ENCODE peak calls at places on chromosomes 7 and 10, in six cellular contexts. E, Y, G, F, J and T are unnamed samples.

GRCh38 chr7:15015545-15016314 is 113.2 kb upstream of the DGKB start:
- DNase-seq in E (peak), Y (peak), G (peak), F (no peak), J (no peak), T (peak)

GRCh38 chr10:14023612-14024348 is 306.9 kb downstream of the FRMD4A start:
- DNase-seq in E (no peak), Y (no peak), G (no peak), F (no peak), J (no peak), T (no peak)

GRCh38 chr10:91410638-91411367 is 659 bp downstream of the HECTD2 start:
- DNase-seq in E (peak), Y (no peak), G (no peak), F (peak), J (no peak), T (no peak)

GRCh38 chr10:64708920-64709681 is 1187.9 kb downstream of the REEP3 start:
- DNase-seq in E (no peak), Y (no peak), G (no peak), F (no peak), J (no peak), T (no peak)

GRCh38 chr10:47287365-47287802 is 12.6 kb upstream of the GDF10 start:
- DNase-seq in E (no peak), Y (no peak), G (peak), F (no peak), J (no peak), T (no peak)

GRCh38 chr7:28355553-28356319 is 56.6 kb upstream of the CREB5 start:
- DNase-seq in E (no peak), Y (no peak), G (no peak), F (no peak), J (no peak), T (no peak)

GRCh38 chr10:44576715-44577191 is 191.9 kb upstream of the CXCL12 start:
- DNase-seq in E (no peak), Y (no peak), G (peak), F (no peak), J (no peak), T (no peak)

GRCh38 chr10:99993994-99994689 is 15.6 kb downstream of the DNMBP start:
- DNase-seq in E (peak), Y (no peak), G (no peak), F (peak), J (no peak), T (no peak)

GRCh38 chr10:69766161-69766910 is 35.4 kb upstream of the COL13A1 start:
- DNase-seq in E (no peak), Y (no peak), G (peak), F (no peak), J (no peak), T (no peak)

GRCh38 chr7:2719007-2719406 is 31.0 kb downstream of the AMZ1 start:
- DNase-seq in E (no peak), Y (no peak), G (peak), F (peak), J (no peak), T (no peak)

GRCh38 chr10:72693599-72693915 is 1.6 kb downstream of the MCU start:
- DNase-seq in E (no peak), Y (no peak), G (no peak), F (no peak), J (no peak), T (no peak)

GRCh38 chr7:146772581-146772980 is 656.0 kb downstream of the CNTNAP2 start:
- DNase-seq in E (no peak), Y (no peak), G (peak), F (no peak), J (no peak), T (no peak)

GRCh38 chr10:119030421-119031250 is 1.1 kb downstream of the NANOS1 start:
- DNase-seq in E (peak), Y (peak), G (peak), F (peak), J (no peak), T (no peak)

GRCh38 chr7:77843194-77843593 is 44.6 kb downstream of the PHTF2 start:
- DNase-seq in E (no peak), Y (no peak), G (no peak), F (no peak), J (no peak), T (no peak)

GRCh38 chr7:130996841-130997231 is 262.8 kb upstream of the KLF14 start:
- DNase-seq in E (peak), Y (peak), G (no peak), F (no peak), J (no peak), T (no peak)

GRCh38 chr7:41885748-41886147 is 182.9 kb upstream of the INHBA start:
- DNase-seq in E (no peak), Y (no peak), G (no peak), F (no peak), J (no peak), T (no peak)

GRCh38 chr7:111864291-111864976 is 302.1 kb upstream of the IMMP2L start:
- DNase-seq in E (peak), Y (no peak), G (no peak), F (no peak), J (no peak), T (no peak)

GRCh38 chr10:122461367-122461728 is at the start of gene HTRA1:
- DNase-seq in E (no peak), Y (no peak), G (peak), F (no peak), J (peak), T (no peak)

GRCh38 chr7:115494529-115495147 is 535.9 kb downstream of the TFEC start:
- DNase-seq in E (no peak), Y (no peak), G (no peak), F (no peak), J (no peak), T (peak)

GRCh38 chr7:73899731-73900142 is 38.8 kb downstream of the TMEM270 start:
- DNase-seq in E (peak), Y (no peak), G (peak), F (no peak), J (no peak), T (no peak)

GRCh38 chr10:98339790-98340189 is 71.8 kb upstream of the LOXL4 start:
- DNase-seq in E (no peak), Y (no peak), G (no peak), F (no peak), J (no peak), T (no peak)

GRCh38 chr10:129756912-129757861 is 206.9 kb downstream of the EBF3 start:
- DNase-seq in E (no peak), Y (no peak), G (peak), F (no peak), J (peak), T (no peak)

GRCh38 chr10:91163709-91164474 is 56.6 kb upstream of the PCGF5 start:
- DNase-seq in E (peak), Y (peak), G (peak), F (peak), J (peak), T (no peak)

GRCh38 chr7:42843209-42843800 is 68.6 kb downstream of the C7orf25 start:
- DNase-seq in E (peak), Y (peak), G (peak), F (no peak), J (no peak), T (no peak)

GRCh38 chr7:125605241-125605640 is 675.6 kb upstream of the POT1 start:
- DNase-seq in E (peak), Y (no peak), G (no peak), F (no peak), J (no peak), T (no peak)

GRCh38 chr10:86703176-86703575 is 34.9 kb downstream of the LDB3 start:
- DNase-seq in E (no peak), Y (no peak), G (no peak), F (no peak), J (no peak), T (no peak)

GRCh38 chr7:94045566-94045965 is 41.4 kb upstream of the BET1 start:
- DNase-seq in E (no peak), Y (no peak), G (no peak), F (no peak), J (no peak), T (no peak)

GRCh38 chr10:47423476-47423875 is 39.4 kb upstream of the ZNF488 start:
- DNase-seq in E (peak), Y (no peak), G (peak), F (no peak), J (no peak), T (no peak)

GRCh38 chr10:112230325-112230988 is 46.9 kb upstream of the GPAM start:
- DNase-seq in E (no peak), Y (peak), G (no peak), F (no peak), J (no peak), T (no peak)

GRCh38 chr7:144488977-144489376 is 85.5 kb upstream of the NOBOX start:
- DNase-seq in E (no peak), Y (no peak), G (no peak), F (no peak), J (no peak), T (no peak)

GRCh38 chr7:140134039-140134438 is 42.7 kb downstream of the KDM7A start:
- DNase-seq in E (no peak), Y (no peak), G (no peak), F (no peak), J (no peak), T (no peak)

GRCh38 chr10:121078672-121079102 is 227.5 kb downstream of the WDR11 start:
- DNase-seq in E (no peak), Y (no peak), G (peak), F (no peak), J (no peak), T (no peak)

GRCh38 chr10:121078036-121078435 is 226.9 kb downstream of the WDR11 start:
- DNase-seq in E (no peak), Y (no peak), G (peak), F (no peak), J (no peak), T (no peak)

GRCh38 chr10:121079226-121079625 is 228.1 kb downstream of the WDR11 start:
- DNase-seq in E (no peak), Y (no peak), G (no peak), F (no peak), J (no peak), T (no peak)

GRCh38 chr10:121077331-121077730 is 226.2 kb downstream of the WDR11 start:
- DNase-seq in E (no peak), Y (no peak), G (no peak), F (no peak), J (no peak), T (peak)

DNA sequence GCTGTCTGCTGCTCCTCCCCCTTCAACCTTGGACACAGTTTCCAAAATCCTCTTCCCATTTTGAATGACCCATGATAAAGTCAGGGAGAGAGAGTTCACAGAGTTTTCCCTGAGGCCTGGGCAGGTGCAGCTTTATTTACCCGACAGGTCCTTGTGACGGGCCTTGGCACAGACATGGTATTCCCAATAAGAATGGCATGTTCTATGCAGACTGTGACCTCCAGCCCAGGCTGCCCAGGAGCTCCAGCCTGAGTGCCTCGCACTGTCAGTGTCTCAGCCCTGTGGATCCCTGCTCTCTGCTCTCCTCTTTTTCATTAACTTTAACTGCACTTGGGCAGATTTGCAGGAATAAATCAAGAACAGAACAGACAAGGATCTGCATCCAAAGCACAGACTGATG is 225.6 kb downstream of the WDR11 start:
- DNase-seq in E (no peak), Y (no peak), G (no peak), F (no peak), J (peak), T (no peak)
- H3K27ac ChIP-seq in E (no peak), Y (no peak), G (no peak), F (no peak), J (no peak), T (peak)

GRCh38 chr10:93897070-93897797 is 3.5 kb downstream of the SLC35G1 start:
- DNase-seq in E (no peak), Y (no peak), G (no peak), F (no peak), J (no peak), T (no peak)

GRCh38 chr10:93893646-93894515 is at the start of gene SLC35G1:
- DNase-seq in E (peak), Y (peak), G (peak), F (peak), J (no peak), T (no peak)

GRCh38 chr10:93899109-93899508 is 5.3 kb downstream of the SLC35G1 start:
- DNase-seq in E (no peak), Y (no peak), G (no peak), F (no peak), J (no peak), T (no peak)

DNA sequence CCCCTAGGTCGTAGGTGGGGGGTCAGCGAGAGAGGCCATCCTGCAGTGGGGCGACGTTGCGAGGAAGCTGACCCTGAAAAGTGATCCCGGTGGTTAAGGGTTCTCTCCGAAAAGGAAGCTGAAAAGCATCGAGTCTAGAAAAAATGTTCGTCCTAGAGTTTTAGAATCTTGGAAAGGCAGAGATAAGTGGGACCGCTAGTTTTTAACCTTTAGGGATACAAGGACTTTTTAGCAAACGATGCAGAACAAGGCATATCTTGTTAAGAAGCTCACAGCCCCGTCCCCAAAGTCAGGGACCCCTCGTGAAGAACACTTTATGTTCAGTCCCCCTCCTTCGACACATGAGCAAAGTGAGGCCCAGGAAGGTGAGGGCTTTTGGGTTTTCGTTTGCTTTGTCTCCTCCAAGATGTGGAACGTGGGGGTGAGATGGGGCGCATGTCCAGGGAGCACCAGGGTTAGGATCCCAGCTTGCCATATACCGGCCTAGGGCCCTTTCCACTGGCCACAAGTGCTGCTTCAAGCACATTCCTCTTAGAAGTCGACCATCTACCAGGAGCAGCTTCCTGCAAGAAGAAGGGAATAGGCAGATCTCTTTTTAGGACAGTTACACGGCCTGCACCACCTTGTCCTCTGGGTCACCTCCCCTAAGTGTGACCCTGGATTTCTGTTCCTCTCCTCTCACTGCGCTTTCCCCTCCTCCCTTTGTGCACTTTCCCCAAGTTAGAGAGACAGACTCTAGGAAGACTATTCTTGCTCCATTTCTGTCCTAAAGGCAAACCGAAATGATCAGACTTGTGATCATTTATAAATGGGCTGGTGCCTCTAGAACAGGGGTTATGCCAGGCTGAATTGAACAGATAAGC is 969 bp downstream of the SLC35G1 start:
- DNase-seq in E (no peak), Y (no peak), G (peak), F (no peak), J (no peak), T (no peak)
- H3K27ac ChIP-seq in E (no peak), Y (no peak), G (no peak), F (peak), J (no peak), T (no peak)

DNA sequence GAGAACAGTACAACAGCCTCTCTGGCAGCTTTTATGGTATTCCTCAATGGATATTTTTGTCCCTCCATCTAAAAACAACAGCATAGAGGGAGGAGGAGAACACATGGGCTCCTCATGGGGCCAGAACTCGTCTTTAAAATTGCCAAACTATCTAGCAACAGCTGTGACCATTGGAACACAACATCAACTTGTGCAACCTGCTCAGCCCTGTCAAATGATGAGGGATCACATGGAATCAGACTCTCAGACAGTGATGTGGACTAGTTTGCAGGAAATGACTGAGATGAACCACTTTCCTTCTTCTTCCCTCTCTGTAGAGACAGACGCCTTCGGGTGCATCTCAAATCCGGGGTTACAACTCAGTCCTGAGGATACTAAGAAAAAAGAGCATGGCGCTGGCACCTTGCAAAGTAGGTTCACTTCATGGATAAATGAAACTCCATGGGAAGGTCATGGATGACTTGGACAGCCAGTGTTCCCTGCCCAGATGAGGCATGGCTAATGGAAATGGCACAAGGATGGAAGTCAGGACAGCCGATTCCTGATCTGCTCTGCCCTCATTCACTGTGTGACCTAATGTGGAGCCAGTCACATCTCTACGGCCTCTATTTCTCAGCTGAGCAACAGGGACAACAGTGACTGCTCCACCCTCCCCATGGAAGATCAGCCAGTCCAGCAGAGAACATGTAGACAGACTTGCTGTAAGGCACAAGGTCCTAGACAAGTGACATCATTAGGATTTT is 24.6 kb upstream of the DGKI start:
- DNase-seq in E (no peak), Y (no peak), G (no peak), F (no peak), J (no peak), T (no peak)
- H3K27ac ChIP-seq in E (peak), Y (no peak), G (no peak), F (no peak), J (peak), T (no peak)

DNA sequence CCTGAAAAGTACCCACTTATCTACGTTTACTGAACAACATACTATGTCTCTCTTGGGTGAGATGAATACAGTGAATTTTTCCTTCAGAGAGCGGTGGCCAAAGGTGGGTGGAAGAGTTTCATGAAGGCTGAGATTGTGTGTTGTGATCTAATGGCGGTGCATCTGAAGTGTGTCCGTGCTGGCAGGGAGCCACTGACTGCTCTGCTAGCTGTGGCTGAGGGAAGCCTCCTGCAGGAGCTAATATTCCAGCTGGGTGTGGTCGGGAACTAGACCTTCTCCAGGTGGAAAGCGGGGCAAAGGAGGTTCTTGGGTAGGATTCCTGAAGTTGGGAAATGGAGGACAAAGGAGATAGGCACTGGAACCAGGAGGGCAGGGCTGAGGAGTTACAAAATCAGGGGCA is 69.2 kb upstream of the GRB10 start:
- DNase-seq in E (no peak), Y (no peak), G (no peak), F (no peak), J (no peak), T (no peak)
- H3K27ac ChIP-seq in E (no peak), Y (no peak), G (no peak), F (no peak), J (no peak), T (no peak)

GRCh38 chr7:121519548-121520521 is 123.7 kb upstream of the FAM3C start:
- DNase-seq in E (peak), Y (no peak), G (no peak), F (no peak), J (no peak), T (no peak)
- H3K27ac ChIP-seq in E (no peak), Y (no peak), G (no peak), F (no peak), J (peak), T (no peak)

GRCh38 chr7:27196287-27196739 is 3.6 kb downstream of the HOXA13 start:
- DNase-seq in E (peak), Y (peak), G (peak), F (peak), J (peak), T (peak)
- H3K27ac ChIP-seq in E (no peak), Y (no peak), G (no peak), F (no peak), J (no peak), T (no peak)

GRCh38 chr10:24462340-24462739 is 253.4 kb downstream of the KIAA1217 start:
- DNase-seq in E (no peak), Y (no peak), G (no peak), F (no peak), J (no peak), T (no peak)

GRCh38 chr10:24462889-24463552 is 254.1 kb downstream of the KIAA1217 start:
- DNase-seq in E (peak), Y (no peak), G (no peak), F (no peak), J (no peak), T (no peak)

GRCh38 chr10:24465899-24466615 is 257.1 kb downstream of the KIAA1217 start:
- DNase-seq in E (peak), Y (peak), G (no peak), F (no peak), J (no peak), T (no peak)

GRCh38 chr10:24465124-24465874 is 256.4 kb downstream of the KIAA1217 start:
- DNase-seq in E (peak), Y (no peak), G (no peak), F (no peak), J (peak), T (no peak)

GRCh38 chr10:24463683-24464426 is 254.9 kb downstream of the KIAA1217 start:
- DNase-seq in E (peak), Y (no peak), G (no peak), F (no peak), J (no peak), T (no peak)
- H3K27ac ChIP-seq in E (peak), Y (peak), G (no peak), F (no peak), J (peak), T (peak)

GRCh38 chr7:106057204-106057961 is 54.7 kb downstream of the SYPL1 start:
- DNase-seq in E (no peak), Y (no peak), G (no peak), F (no peak), J (no peak), T (no peak)
- H3K27ac ChIP-seq in E (no peak), Y (no peak), G (no peak), F (no peak), J (no peak), T (no peak)